ENCODE peak calls at places on chromosomes 4 and X, in nine cellular contexts. G is H9, B is cardiac muscle cell, V is body of pancreas, P is Peyer's patch, C is A549, K is IMR-90, Z is aorta, I is mesendoderm. M is an unnamed sample. For H3K4me1, the result is how much of the 10 kb centered on the place peaks cover.

GRCh38 chr4:17688011-17688441 is 73.6 kb downstream of the MED28 start:
- DNase-seq in G (no peak), B (no peak), V (no peak), P (no peak), C (no peak), K (no peak), Z (no peak), I (no peak), M (no peak)

GRCh38 chr4:118997601-118998000 is 108.9 kb downstream of the SYNPO2 start:
- DNase-seq in G (no peak), B (peak), V (no peak), P (no peak), C (no peak), K (peak), Z (no peak), I (no peak), M (no peak)

GRCh38 chrX:129655547-129656248 is 942 bp upstream of the APLN start:
- DNase-seq in G (peak), B (peak), V (peak), P (no peak), C (peak), K (no peak), Z (no peak), I (peak), M (no peak)

GRCh38 chr4:20158195-20158594 is 93.5 kb upstream of the SLIT2 start:
- DNase-seq in G (no peak), B (no peak), V (no peak), P (no peak), C (no peak), K (no peak), Z (no peak), I (no peak), M (no peak)

GRCh38 chr4:140004580-140005314 is 149.2 kb downstream of the MAML3 start:
- DNase-seq in G (peak), B (peak), V (peak), P (no peak), C (no peak), K (peak), Z (peak), I (peak), M (peak)

GRCh38 chr4:78880874-78881492 is 58.3 kb downstream of the PAQR3 start:
- DNase-seq in G (no peak), B (no peak), V (no peak), P (no peak), C (no peak), K (no peak), Z (no peak), I (no peak), M (no peak)

GRCh38 chr4:46979283-46979682 is 14.1 kb downstream of the GABRA4 start:
- DNase-seq in G (no peak), B (no peak), V (no peak), P (no peak), C (no peak), K (no peak), Z (no peak), I (no peak), M (no peak)

GRCh38 chrX:111170017-111170416 is 74.0 kb downstream of the PAK3 start:
- DNase-seq in G (no peak), B (no peak), V (no peak), P (no peak), C (no peak), K (peak), Z (no peak), I (no peak), M (no peak)

GRCh38 chrX:68999351-68999750 is 165.9 kb downstream of the PJA1 start:
- DNase-seq in G (no peak), B (no peak), V (no peak), P (no peak), C (peak), K (peak), Z (no peak), I (no peak), M (no peak)

GRCh38 chrX:100316987-100317386 is 93.1 kb downstream of the PCDH19 start:
- DNase-seq in G (no peak), B (no peak), V (no peak), P (no peak), C (no peak), K (no peak), Z (no peak), I (no peak), M (no peak)

GRCh38 chrX:3326721-3327120 is 19.7 kb downstream of the MXRA5 start:
- DNase-seq in G (no peak), B (no peak), V (no peak), P (no peak), C (no peak), K (peak), Z (no peak), I (peak), M (no peak)

GRCh38 chrX:24117288-24117687 is 32.2 kb upstream of the ZFX start:
- DNase-seq in G (no peak), B (no peak), V (peak), P (no peak), C (peak), K (peak), Z (no peak), I (no peak), M (no peak)

GRCh38 chrX:136880003-136880451 is 498 bp downstream of the RBMX start:
- DNase-seq in G (no peak), B (peak), V (peak), P (peak), C (peak), K (no peak), Z (no peak), I (peak), M (peak)

GRCh38 chrX:57135287-57135686 is 1.9 kb downstream of the SPIN2A start:
- DNase-seq in G (no peak), B (no peak), V (no peak), P (no peak), C (no peak), K (no peak), Z (no peak), I (peak), M (no peak)

GRCh38 chr4:23923840-23924239 is 34.0 kb upstream of the PPARGC1A start:
- DNase-seq in G (no peak), B (no peak), V (no peak), P (no peak), C (no peak), K (no peak), Z (no peak), I (peak), M (no peak)

GRCh38 chrX:57227691-57228090 is 58.8 kb upstream of the FAAH2 start:
- DNase-seq in G (peak), B (no peak), V (no peak), P (no peak), C (no peak), K (no peak), Z (no peak), I (peak), M (no peak)

GRCh38 chr4:57119054-57119651 is 9.0 kb upstream of the IGFBP7 start:
- DNase-seq in G (no peak), B (no peak), V (no peak), P (no peak), C (peak), K (peak), Z (peak), I (no peak), M (no peak)

GRCh38 chr4:15894923-15895411 is 43.6 kb downstream of the FGFBP1 start:
- DNase-seq in G (no peak), B (no peak), V (no peak), P (no peak), C (peak), K (peak), Z (no peak), I (no peak), M (no peak)

GRCh38 chr4:40564815-40565505 is 64.7 kb downstream of the RBM47 start:
- DNase-seq in G (no peak), B (peak), V (peak), P (no peak), C (no peak), K (no peak), Z (no peak), I (peak), M (no peak)

GRCh38 chrX:118239471-118239870 is 106.4 kb upstream of the WDR44 start:
- DNase-seq in G (no peak), B (no peak), V (peak), P (no peak), C (no peak), K (peak), Z (no peak), I (no peak), M (no peak)

GRCh38 chrX:132411310-132411977 is 77.4 kb downstream of the MBNL3 start:
- DNase-seq in G (no peak), B (no peak), V (no peak), P (no peak), C (no peak), K (no peak), Z (no peak), I (no peak), M (no peak)

GRCh38 chr4:39043058-39043696 is 11.0 kb upstream of the TMEM156 start:
- DNase-seq in G (no peak), B (no peak), V (peak), P (no peak), C (peak), K (peak), Z (no peak), I (peak), M (no peak)

GRCh38 chr4:8907596-8908205 is 36.1 kb upstream of the HMX1 start:
- DNase-seq in G (peak), B (no peak), V (peak), P (peak), C (no peak), K (no peak), Z (peak), I (no peak), M (no peak)

GRCh38 chr4:166144607-166145006 is 271.6 kb downstream of the TLL1 start:
- DNase-seq in G (no peak), B (no peak), V (no peak), P (no peak), C (no peak), K (no peak), Z (no peak), I (no peak), M (no peak)

GRCh38 chr4:23856630-23857029 is 33.2 kb downstream of the PPARGC1A start:
- DNase-seq in G (no peak), B (no peak), V (peak), P (peak), C (no peak), K (no peak), Z (no peak), I (no peak), M (peak)

GRCh38 chr4:119684463-119684862 is 55.9 kb upstream of the PDE5A start:
- DNase-seq in G (no peak), B (no peak), V (no peak), P (no peak), C (no peak), K (no peak), Z (no peak), I (no peak), M (no peak)

GRCh38 chr4:17584502-17585213 is 7.7 kb downstream of the LAP3 start:
- DNase-seq in G (no peak), B (no peak), V (no peak), P (no peak), C (no peak), K (no peak), Z (no peak), I (no peak), M (no peak)

GRCh38 chrX:153832732-153833131 is 2.4 kb upstream of the PDZD4 start:
- DNase-seq in G (no peak), B (peak), V (no peak), P (no peak), C (no peak), K (no peak), Z (no peak), I (no peak), M (no peak)

GRCh38 chr4:56653461-56654237 is 27.4 kb downstream of the HOPX start:
- DNase-seq in G (no peak), B (no peak), V (no peak), P (no peak), C (no peak), K (no peak), Z (no peak), I (no peak), M (no peak)

GRCh38 chr4:183356931-183357675 is 34.9 kb upstream of the CLDN24 start:
- DNase-seq in G (no peak), B (no peak), V (no peak), P (no peak), C (no peak), K (no peak), Z (no peak), I (no peak), M (no peak)

GRCh38 chr4:25351777-25352421 is 25.2 kb upstream of the ANAPC4 start:
- DNase-seq in G (no peak), B (no peak), V (no peak), P (no peak), C (no peak), K (peak), Z (no peak), I (peak), M (no peak)

GRCh38 chrX:2497961-2498780 is 2.6 kb downstream of the DHRSX start:
- DNase-seq in G (no peak), B (peak), V (peak), P (no peak), C (peak), K (peak), Z (no peak), I (no peak), M (no peak)

GRCh38 chrX:65528705-65529340 is 5.8 kb downstream of the LAS1L start:
- DNase-seq in G (peak), B (peak), V (peak), P (peak), C (peak), K (peak), Z (peak), I (peak), M (peak)

GRCh38 chrX:135328421-135329005 is 19.2 kb downstream of the ETDC start:
- DNase-seq in G (no peak), B (no peak), V (no peak), P (no peak), C (no peak), K (peak), Z (no peak), I (no peak), M (no peak)

GRCh38 chr4:184503869-184504300 is 29.5 kb upstream of the IRF2 start:
- DNase-seq in G (no peak), B (no peak), V (peak), P (no peak), C (no peak), K (peak), Z (no peak), I (no peak), M (no peak)

GRCh38 chr4:139645458-139645857 is 20.2 kb upstream of the MGST2 start:
- DNase-seq in G (no peak), B (no peak), V (no peak), P (no peak), C (peak), K (no peak), Z (no peak), I (no peak), M (no peak)

GRCh38 chr4:124940387-124940786 is 227.9 kb upstream of the ANKRD50 start:
- DNase-seq in G (no peak), B (no peak), V (no peak), P (no peak), C (peak), K (peak), Z (no peak), I (peak), M (no peak)

GRCh38 chr4:184473515-184474260 is 662 bp downstream of the IRF2 start:
- DNase-seq in G (no peak), B (peak), V (peak), P (peak), C (peak), K (peak), Z (peak), I (peak), M (peak)

GRCh38 chr4:121253961-121254360 is 89.8 kb upstream of the TNIP3 start:
- DNase-seq in G (no peak), B (no peak), V (no peak), P (no peak), C (no peak), K (no peak), Z (no peak), I (no peak), M (no peak)

GRCh38 chr4:112633477-112634235 is 3.1 kb downstream of the ZGRF1 start:
- DNase-seq in G (no peak), B (peak), V (no peak), P (no peak), C (peak), K (peak), Z (no peak), I (peak), M (no peak)

DNA sequence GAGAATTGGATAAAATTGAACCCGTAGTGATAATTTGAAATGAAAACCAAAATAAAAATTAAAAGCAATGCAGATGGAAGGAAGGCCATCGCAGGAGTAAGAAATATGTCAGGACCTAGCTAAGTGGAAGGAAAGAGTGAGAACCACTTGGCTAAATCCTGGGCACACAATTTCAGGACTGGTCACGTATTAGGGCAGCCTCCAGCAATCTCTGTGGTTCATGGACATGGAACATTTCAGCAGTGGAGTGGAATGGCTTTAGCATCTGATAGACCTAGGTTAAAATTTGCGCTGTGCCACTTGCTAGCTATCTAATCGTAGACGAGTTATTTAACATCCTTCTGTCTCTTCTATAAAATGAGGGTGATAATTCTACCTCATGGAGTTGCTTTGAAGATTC is 71.1 kb downstream of the DCK start:
- DNase-seq in G (no peak), B (no peak), V (no peak), P (no peak), C (no peak), K (no peak), Z (no peak), I (no peak), M (no peak)
- H3K4me1 ChIP-seq in G (under half), B (under half), V (under half), P (under half), C (under half), K (under half), Z (under half), I (under half), M (under half)

GRCh38 chr4:116082808-116083366 is 969.5 kb upstream of the NDST4 start:
- DNase-seq in G (no peak), B (no peak), V (no peak), P (no peak), C (no peak), K (no peak), Z (no peak), I (no peak), M (no peak)
- H3K4me1 ChIP-seq in G (under half), B (under half), V (under half), P (under half), C (under half), K (under half), Z (under half), I (under half), M (under half)

DNA sequence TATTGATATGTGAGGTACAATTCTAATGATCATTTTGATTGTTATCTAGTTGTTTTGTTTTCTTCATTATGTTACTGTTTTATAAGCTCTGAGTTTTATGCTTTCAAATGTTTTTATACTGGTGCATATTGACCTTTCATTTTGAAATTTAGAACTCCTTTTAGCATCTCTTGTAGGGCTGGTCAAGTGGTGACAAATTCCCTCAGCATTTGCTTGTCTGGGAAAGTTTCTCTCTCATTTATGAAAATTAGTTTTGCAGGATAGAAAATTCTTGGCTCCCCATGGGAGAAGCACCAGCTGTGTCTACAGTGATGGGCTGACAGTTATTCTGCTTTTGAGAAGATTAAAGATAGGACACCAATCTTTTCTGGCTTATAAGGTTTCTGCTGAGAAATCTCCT is 105.3 kb upstream of the SPRY1 start:
- DNase-seq in G (no peak), B (no peak), V (no peak), P (no peak), C (peak), K (no peak), Z (no peak), I (no peak), M (no peak)
- H3K4me1 ChIP-seq in G (under half), B (under half), V (under half), P (under half), C (under half), K (under half), Z (under half), I (under half), M (under half)

DNA sequence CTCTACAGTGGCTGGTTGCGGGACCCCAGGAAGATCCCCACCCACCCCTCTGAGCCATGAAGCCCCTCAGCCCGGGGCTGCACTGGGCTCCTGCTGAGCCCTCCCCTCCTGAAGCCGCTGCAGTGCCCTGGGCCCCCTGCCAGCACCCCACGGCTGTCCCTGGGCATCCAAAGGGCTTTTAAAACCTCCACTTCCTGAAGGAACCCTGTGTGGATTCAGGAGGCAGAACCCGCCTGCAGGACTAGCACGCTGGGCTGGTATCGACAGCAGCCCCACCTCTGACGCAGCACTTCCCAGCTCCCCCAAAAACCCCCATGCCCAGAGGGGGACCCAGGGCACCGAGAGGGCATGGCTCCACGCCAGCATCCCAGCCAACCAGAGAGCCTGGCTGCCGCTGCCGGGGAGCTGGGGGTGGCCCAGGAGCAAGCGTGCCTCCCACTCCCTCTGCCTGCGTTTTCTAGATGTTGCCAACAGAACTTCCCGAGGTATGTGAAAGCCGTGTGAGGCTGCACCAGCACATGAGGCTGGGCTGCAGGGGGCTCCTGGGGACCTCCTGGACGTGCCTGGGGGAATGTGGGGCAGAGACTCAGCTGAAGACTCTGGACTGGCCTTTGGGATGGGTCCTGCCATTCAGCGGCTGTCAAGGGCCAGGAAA is 6.3 kb downstream of the MXD4 start:
- DNase-seq in G (peak), B (no peak), V (peak), P (peak), C (no peak), K (no peak), Z (peak), I (no peak), M (peak)
- H3K4me1 ChIP-seq in G (under half), B (under half), V (half or more), P (under half), C (under half), K (under half), Z (under half), I (under half), M (under half)

DNA sequence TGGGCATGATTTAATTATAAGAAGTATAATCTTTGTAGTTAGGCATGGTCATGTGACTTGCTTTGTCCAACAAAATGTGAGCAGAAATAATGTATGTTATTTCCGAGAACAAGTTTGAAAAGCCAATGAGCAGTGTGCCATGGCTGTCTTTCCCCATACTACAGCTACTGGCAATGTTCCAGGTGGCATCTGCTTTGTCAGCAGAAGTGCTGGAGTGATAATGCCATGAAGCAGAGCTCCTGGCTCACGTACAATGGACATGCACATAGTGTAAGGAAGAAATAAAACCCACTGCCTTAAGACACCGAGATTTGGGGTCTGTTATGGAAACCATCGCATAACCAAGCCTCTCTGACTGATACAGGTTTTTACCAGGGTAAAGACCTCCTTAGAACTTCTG is 212.7 kb upstream of the RASGEF1B start:
- DNase-seq in G (no peak), B (no peak), V (no peak), P (no peak), C (no peak), K (no peak), Z (no peak), I (no peak), M (peak)
- H3K4me1 ChIP-seq in G (under half), B (under half), V (under half), P (under half), C (under half), K (under half), Z (under half), I (under half), M (under half)

GRCh38 chr4:76210502-76210901 is 3.1 kb downstream of the SCARB2 start:
- DNase-seq in G (no peak), B (no peak), V (no peak), P (no peak), C (no peak), K (no peak), Z (no peak), I (no peak), M (no peak)
- H3K4me1 ChIP-seq in G (under half), B (under half), V (half or more), P (under half), C (under half), K (under half), Z (under half), I (under half), M (under half)